ENCODE peak calls at places on chromosomes 4 and X, in four cellular contexts. Q is suprapubic skin, G is dorsolateral prefrontal cortex, P is HEK293T. H is an unnamed sample.

GRCh38 chr4:879730-880079 is 52.4 kb downstream of the GAK start:
- DNase-seq in Q (no peak), G (no peak), P (no peak), H (no peak)

GRCh38 chr4:152087335-152087734 is 326.5 kb upstream of the GATB start:
- DNase-seq in Q (no peak), G (no peak), P (no peak), H (no peak)

GRCh38 chrX:80430826-80431501 is 10.7 kb downstream of the TENT5D start:
- DNase-seq in Q (no peak), G (no peak), P (peak), H (no peak)

GRCh38 chr4:140099993-140100392 is 54.0 kb downstream of the MAML3 start:
- DNase-seq in Q (peak), G (no peak), P (no peak), H (peak)

GRCh38 chr4:166143227-166143626 is 270.2 kb downstream of the TLL1 start:
- DNase-seq in Q (no peak), G (no peak), P (no peak), H (no peak)

GRCh38 chr4:152100378-152101201 is 339.8 kb upstream of the GATB start:
- DNase-seq in Q (no peak), G (no peak), P (no peak), H (peak)

GRCh38 chrX:39133971-39134370 is 332.7 kb downstream of the MID1IP1 start:
- DNase-seq in Q (no peak), G (no peak), P (no peak), H (no peak)

GRCh38 chr4:188021548-188022249 is 26.1 kb downstream of the ZFP42 start:
- DNase-seq in Q (no peak), G (no peak), P (no peak), H (no peak)